ENCODE peak calls at places on chromosomes 2 and 18, in six cellular contexts. One of them, this sample, is unnamed.

GRCh38 chr2:229543176-229543873 is 171.0 kb downstream of the DNER start:
- DNase-seq in SK-N-SH: no peak
- DNase-seq in HCT116: no peak
- DNase-seq in K562: no peak
- DNase-seq in H1: no peak
- DNase-seq in GM12878: no peak
- DNase-seq in this sample: no peak

GRCh38 chr18:51229328-51229727 is 31.8 kb upstream of the MEX3C start:
- DNase-seq in SK-N-SH: no peak
- DNase-seq in HCT116: no peak
- DNase-seq in K562: no peak
- DNase-seq in H1: no peak
- DNase-seq in GM12878: no peak
- DNase-seq in this sample: no peak

GRCh38 chr18:48201952-48202898 is 207.0 kb downstream of the ZBTB7C start:
- DNase-seq in SK-N-SH: no peak
- DNase-seq in HCT116: no peak
- DNase-seq in K562: no peak
- DNase-seq in H1: no peak
- DNase-seq in GM12878: no peak
- DNase-seq in this sample: no peak

GRCh38 chr2:229252280-229252679 is 18.8 kb downstream of the PID1 start:
- DNase-seq in SK-N-SH: no peak
- DNase-seq in HCT116: no peak
- DNase-seq in K562: no peak
- DNase-seq in H1: no peak
- DNase-seq in GM12878: no peak
- DNase-seq in this sample: no peak

GRCh38 chr2:64982311-64982857 is 6.8 kb upstream of the SLC1A4 start:
- DNase-seq in SK-N-SH: no peak
- DNase-seq in HCT116: no peak
- DNase-seq in K562: no peak
- DNase-seq in H1: no peak
- DNase-seq in GM12878: peak; percentile 59
- DNase-seq in this sample: no peak

GRCh38 chr2:240566203-240567136 is 1.8 kb upstream of the RNPEPL1 start:
- DNase-seq in SK-N-SH: peak; percentile 92
- DNase-seq in HCT116: peak; percentile 81
- DNase-seq in K562: peak; percentile 84
- DNase-seq in H1: no peak
- DNase-seq in GM12878: peak; percentile 57
- DNase-seq in this sample: peak; percentile 49

GRCh38 chr2:79025421-79025820 is at the start of gene REG3G:
- DNase-seq in SK-N-SH: no peak
- DNase-seq in HCT116: no peak
- DNase-seq in K562: no peak
- DNase-seq in H1: no peak
- DNase-seq in GM12878: no peak
- DNase-seq in this sample: no peak

GRCh38 chr18:39788395-39788794 is 2166.6 kb upstream of the PIK3C3 start:
- DNase-seq in SK-N-SH: no peak
- DNase-seq in HCT116: no peak
- DNase-seq in K562: no peak
- DNase-seq in H1: no peak
- DNase-seq in GM12878: no peak
- DNase-seq in this sample: no peak

GRCh38 chr2:20446280-20446916 is 476 bp upstream of the RHOB start:
- DNase-seq in SK-N-SH: no peak
- DNase-seq in HCT116: no peak
- DNase-seq in K562: no peak
- DNase-seq in H1: no peak
- DNase-seq in GM12878: no peak
- DNase-seq in this sample: no peak

GRCh38 chr2:18265614-18266013 is 294.8 kb downstream of the RDH14 start:
- DNase-seq in SK-N-SH: no peak
- DNase-seq in HCT116: no peak
- DNase-seq in K562: no peak
- DNase-seq in H1: no peak
- DNase-seq in GM12878: no peak
- DNase-seq in this sample: no peak

GRCh38 chr2:18903750-18904149 is 314.4 kb upstream of the NT5C1B start:
- DNase-seq in SK-N-SH: no peak
- DNase-seq in HCT116: no peak
- DNase-seq in K562: no peak
- DNase-seq in H1: no peak
- DNase-seq in GM12878: no peak
- DNase-seq in this sample: no peak

GRCh38 chr2:120470041-120470716 is 124.2 kb downstream of the INHBB start:
- DNase-seq in SK-N-SH: no peak
- DNase-seq in HCT116: no peak
- DNase-seq in K562: no peak
- DNase-seq in H1: no peak
- DNase-seq in GM12878: no peak
- DNase-seq in this sample: no peak

GRCh38 chr2:10478916-10479315 is 30.8 kb upstream of the ODC1 start:
- DNase-seq in SK-N-SH: no peak
- DNase-seq in HCT116: no peak
- DNase-seq in K562: no peak
- DNase-seq in H1: no peak
- DNase-seq in GM12878: no peak
- DNase-seq in this sample: no peak

GRCh38 chr2:99337931-99338580 is 867 bp downstream of the EIF5B start:
- DNase-seq in SK-N-SH: peak; percentile 18
- DNase-seq in HCT116: no peak
- DNase-seq in K562: no peak
- DNase-seq in H1: no peak
- DNase-seq in GM12878: no peak
- DNase-seq in this sample: no peak

GRCh38 chr2:57552885-57553284 is 493.7 kb upstream of the VRK2 start:
- DNase-seq in SK-N-SH: no peak
- DNase-seq in HCT116: no peak
- DNase-seq in K562: no peak
- DNase-seq in H1: no peak
- DNase-seq in GM12878: no peak
- DNase-seq in this sample: no peak

GRCh38 chr2:120912101-120912985 is 176.7 kb downstream of the GLI2 start:
- DNase-seq in SK-N-SH: no peak
- DNase-seq in HCT116: peak; percentile 18
- DNase-seq in K562: peak; percentile 69
- DNase-seq in H1: no peak
- DNase-seq in GM12878: no peak
- DNase-seq in this sample: no peak

GRCh38 chr2:96111823-96112500 is 4.4 kb downstream of the ADRA2B start:
- DNase-seq in SK-N-SH: no peak
- DNase-seq in HCT116: no peak
- DNase-seq in K562: no peak
- DNase-seq in H1: no peak
- DNase-seq in GM12878: no peak
- DNase-seq in this sample: no peak

GRCh38 chr2:218259099-218259921 is 1.5 kb upstream of the GPBAR1 start:
- DNase-seq in SK-N-SH: peak; percentile 81
- DNase-seq in HCT116: no peak
- DNase-seq in K562: no peak
- DNase-seq in H1: no peak
- DNase-seq in GM12878: no peak
- DNase-seq in this sample: no peak

GRCh38 chr2:67329513-67329912 is 67.6 kb upstream of the ETAA1 start:
- DNase-seq in SK-N-SH: no peak
- DNase-seq in HCT116: no peak
- DNase-seq in K562: no peak
- DNase-seq in H1: no peak
- DNase-seq in GM12878: no peak
- DNase-seq in this sample: peak; percentile 20

GRCh38 chr2:12273111-12273510 is 443.6 kb upstream of the TRIB2 start:
- DNase-seq in SK-N-SH: no peak
- DNase-seq in HCT116: no peak
- DNase-seq in K562: no peak
- DNase-seq in H1: no peak
- DNase-seq in GM12878: no peak
- DNase-seq in this sample: no peak

GRCh38 chr2:184695-185094 is 79.1 kb downstream of the SH3YL1 start:
- DNase-seq in SK-N-SH: no peak
- DNase-seq in HCT116: no peak
- DNase-seq in K562: no peak
- DNase-seq in H1: no peak
- DNase-seq in GM12878: no peak
- DNase-seq in this sample: no peak

GRCh38 chr18:7601249-7601620 is 34.1 kb downstream of the PTPRM start:
- DNase-seq in SK-N-SH: no peak
- DNase-seq in HCT116: no peak
- DNase-seq in K562: no peak
- DNase-seq in H1: no peak
- DNase-seq in GM12878: no peak
- DNase-seq in this sample: no peak

GRCh38 chr2:236840215-236840614 is 245.5 kb upstream of the COPS8 start:
- DNase-seq in SK-N-SH: no peak
- DNase-seq in HCT116: no peak
- DNase-seq in K562: no peak
- DNase-seq in H1: no peak
- DNase-seq in GM12878: no peak
- DNase-seq in this sample: no peak

GRCh38 chr2:6073260-6074141 is 381.3 kb downstream of the SOX11 start:
- DNase-seq in SK-N-SH: peak; percentile 66
- DNase-seq in HCT116: no peak
- DNase-seq in K562: no peak
- DNase-seq in H1: no peak
- DNase-seq in GM12878: no peak
- DNase-seq in this sample: no peak

GRCh38 chr18:22391571-22392359 is 25.9 kb downstream of the CTAGE1 start:
- DNase-seq in SK-N-SH: peak; percentile 7
- DNase-seq in HCT116: no peak
- DNase-seq in K562: no peak
- DNase-seq in H1: no peak
- DNase-seq in GM12878: no peak
- DNase-seq in this sample: no peak

GRCh38 chr18:22398464-22398863 is 19.3 kb downstream of the CTAGE1 start:
- DNase-seq in SK-N-SH: no peak
- DNase-seq in HCT116: no peak
- DNase-seq in K562: no peak
- DNase-seq in H1: no peak
- DNase-seq in GM12878: no peak
- DNase-seq in this sample: no peak

GRCh38 chr18:22399949-22400348 is 17.8 kb downstream of the CTAGE1 start:
- DNase-seq in SK-N-SH: no peak
- DNase-seq in HCT116: no peak
- DNase-seq in K562: no peak
- DNase-seq in H1: no peak
- DNase-seq in GM12878: no peak
- DNase-seq in this sample: no peak

GRCh38 chr18:22394428-22394827 is 23.3 kb downstream of the CTAGE1 start:
- DNase-seq in SK-N-SH: no peak
- DNase-seq in HCT116: no peak
- DNase-seq in K562: no peak
- DNase-seq in H1: no peak
- DNase-seq in GM12878: no peak
- DNase-seq in this sample: no peak
- H3K27me3 ChIP-seq in SK-N-SH: peaks cover 23% of the 10 kb centered on the region
- H3K27me3 ChIP-seq in HCT116: no peaks in the 10 kb centered on the region
- H3K27me3 ChIP-seq in K562: no peaks in the 10 kb centered on the region
- H3K27me3 ChIP-seq in H1: no peaks in the 10 kb centered on the region
- H3K27me3 ChIP-seq in GM12878: no peaks in the 10 kb centered on the region
- H3K27me3 ChIP-seq in this sample: no peaks in the 10 kb centered on the region

GRCh38 chr2:111139637-111140317 is 19.1 kb downstream of the BCL2L11 start:
- DNase-seq in SK-N-SH: no peak
- DNase-seq in HCT116: no peak
- DNase-seq in K562: no peak
- DNase-seq in H1: no peak
- DNase-seq in GM12878: no peak
- DNase-seq in this sample: no peak

GRCh38 chr2:111143107-111143886 is 22.6 kb downstream of the BCL2L11 start:
- DNase-seq in SK-N-SH: no peak
- DNase-seq in HCT116: no peak
- DNase-seq in K562: no peak
- DNase-seq in H1: no peak
- DNase-seq in GM12878: no peak
- DNase-seq in this sample: no peak

GRCh38 chr2:111140815-111141214 is 20.1 kb downstream of the BCL2L11 start:
- DNase-seq in SK-N-SH: no peak
- DNase-seq in HCT116: no peak
- DNase-seq in K562: no peak
- DNase-seq in H1: no peak
- DNase-seq in GM12878: no peak
- DNase-seq in this sample: no peak

GRCh38 chr2:111145103-111145760 is 24.5 kb downstream of the BCL2L11 start:
- DNase-seq in SK-N-SH: no peak
- DNase-seq in HCT116: no peak
- DNase-seq in K562: no peak
- DNase-seq in H1: no peak
- DNase-seq in GM12878: no peak
- DNase-seq in this sample: no peak

GRCh38 chr2:111142101-111142500 is 21.4 kb downstream of the BCL2L11 start:
- DNase-seq in SK-N-SH: no peak
- DNase-seq in HCT116: no peak
- DNase-seq in K562: no peak
- DNase-seq in H1: no peak
- DNase-seq in GM12878: no peak
- DNase-seq in this sample: no peak
- H3K9ac ChIP-seq in SK-N-SH: no peak overlapping the region
- H3K9ac ChIP-seq in HCT116: no peak overlapping the region
- H3K9ac ChIP-seq in K562: no peak overlapping the region
- H3K9ac ChIP-seq in H1: no peak overlapping the region
- H3K9ac ChIP-seq in GM12878: no peak overlapping the region
- H3K9ac ChIP-seq in this sample: no peak overlapping the region

GRCh38 chr2:36359006-36359580 is 3.5 kb downstream of the CRIM1 start:
- DNase-seq in SK-N-SH: peak; percentile 22
- DNase-seq in HCT116: no peak
- DNase-seq in K562: no peak
- DNase-seq in H1: no peak
- DNase-seq in GM12878: no peak
- DNase-seq in this sample: no peak

GRCh38 chr2:36356199-36356989 is 816 bp downstream of the CRIM1 start:
- DNase-seq in SK-N-SH: peak; percentile 72
- DNase-seq in HCT116: no peak
- DNase-seq in K562: no peak
- DNase-seq in H1: no peak
- DNase-seq in GM12878: no peak
- DNase-seq in this sample: no peak

GRCh38 chr2:36358317-36358659 is 2.7 kb downstream of the CRIM1 start:
- DNase-seq in SK-N-SH: no peak
- DNase-seq in HCT116: no peak
- DNase-seq in K562: no peak
- DNase-seq in H1: no peak
- DNase-seq in GM12878: no peak
- DNase-seq in this sample: no peak

GRCh38 chr2:36356990-36357505 is 1.5 kb downstream of the CRIM1 start:
- DNase-seq in SK-N-SH: peak; percentile 22
- DNase-seq in HCT116: no peak
- DNase-seq in K562: no peak
- DNase-seq in H1: no peak
- DNase-seq in GM12878: no peak
- DNase-seq in this sample: no peak

GRCh38 chr2:36357506-36358316 is 2.1 kb downstream of the CRIM1 start:
- DNase-seq in SK-N-SH: peak; percentile 41
- DNase-seq in HCT116: peak; percentile 69
- DNase-seq in K562: no peak
- DNase-seq in H1: no peak
- DNase-seq in GM12878: no peak
- DNase-seq in this sample: no peak
- TF ChIP-seq YY1 in SK-N-SH: peak; percentile 12
- TF ChIP-seq YY1 in HCT116: no peak
- TF ChIP-seq YY1 in K562: no peak
- TF ChIP-seq YY1 in H1: no peak
- TF ChIP-seq YY1 in GM12878: no peak
- TF ChIP-seq YY1 in this sample: no peak

GRCh38 chr18:13220326-13220991 is 1.9 kb downstream of the LDLRAD4 start:
- DNase-seq in SK-N-SH: no peak
- DNase-seq in HCT116: no peak
- DNase-seq in K562: no peak
- DNase-seq in H1: no peak
- DNase-seq in GM12878: no peak
- DNase-seq in this sample: no peak
- H3K27me3 ChIP-seq in SK-N-SH: peaks cover 23% of the 10 kb centered on the region
- H3K27me3 ChIP-seq in HCT116: peaks cover 14% of the 10 kb centered on the region
- H3K27me3 ChIP-seq in K562: peaks cover 37% of the 10 kb centered on the region
- H3K27me3 ChIP-seq in H1: peaks cover 36% of the 10 kb centered on the region
- H3K27me3 ChIP-seq in GM12878: peaks cover 20% of the 10 kb centered on the region
- H3K27me3 ChIP-seq in this sample: peaks cover 23% of the 10 kb centered on the region

This sample was measured in NT2/D1.